ENCODE peak calls at places on chromosomes 4 and X, in five cellular contexts. V is A549, Z is HepG2, N is WTC11, E is endothelial cell of umbilical vein. R is an unnamed sample.

GRCh38 chr4:100430441-100430840 is 87.4 kb downstream of the EMCN start:
- DNase-seq in N (no peak), V (no peak), E (peak; percentile 45), Z (no peak), R (no peak)

GRCh38 chr4:26061248-26061986 is 147.4 kb downstream of the SMIM20 start:
- DNase-seq in Z (peak; percentile 6), E (no peak), N (peak; percentile 57), V (peak; percentile 56), R (peak; percentile 25)

GRCh38 chrX:55738969-55739368 is 21.4 kb downstream of the RRAGB start:
- DNase-seq in V (no peak), Z (no peak), E (no peak), N (peak; percentile 10), R (no peak)

GRCh38 chr4:182968917-182969650 is 51.9 kb upstream of the DCTD start:
- DNase-seq in V (no peak), Z (no peak), N (no peak), E (no peak), R (no peak)

GRCh38 chr4:4673070-4673469 is 131.2 kb upstream of the STX18 start:
- DNase-seq in E (peak; percentile 28), Z (no peak), N (peak; percentile 100), V (peak; percentile 86), R (peak; percentile 98)

GRCh38 chr4:170089743-170090666 is at the start of gene AADAT:
- DNase-seq in Z (peak; percentile 81), E (peak; percentile 44), N (peak; percentile 87), V (peak; percentile 81), R (peak; percentile 89)

GRCh38 chrX:30144971-30145731 is 70.2 kb upstream of the MAGEB2 start:
- DNase-seq in Z (no peak), E (no peak), V (no peak), N (no peak), R (no peak)

GRCh38 chr4:90357117-90357710 is 230.0 kb downstream of the CCSER1 start:
- DNase-seq in Z (peak; percentile 45), V (peak; percentile 71), N (no peak), E (peak; percentile 71), R (no peak)

GRCh38 chr4:183173580-183174526 is 74.8 kb downstream of the WWC2 start:
- DNase-seq in Z (no peak), N (peak; percentile 39), V (no peak), E (peak; percentile 26), R (no peak)

GRCh38 chr4:91058345-91058744 is 931.2 kb downstream of the CCSER1 start:
- DNase-seq in V (no peak), N (no peak), E (no peak), Z (no peak), R (no peak)

GRCh38 chr4:38177035-38177791 is 217.0 kb downstream of the PTTG2 start:
- DNase-seq in Z (no peak), E (peak; percentile 48), V (no peak), N (no peak), R (no peak)
- TF ChIP-seq JUN in Z (no peak), E (no peak), V (no peak), N (no peak), R (no peak)

GRCh38 chr4:153292897-153293674 is 51.4 kb upstream of the MND1 start:
- DNase-seq in Z (no peak), V (no peak), N (no peak), E (no peak), R (no peak)

GRCh38 chr4:153295131-153295755 is 49.2 kb upstream of the MND1 start:
- DNase-seq in Z (no peak), V (no peak), E (no peak), N (peak; percentile 18), R (no peak)

GRCh38 chr4:153294631-153295030 is 49.9 kb upstream of the MND1 start:
- DNase-seq in E (no peak), N (no peak), Z (no peak), V (no peak), R (no peak)

GRCh38 chr4:153291562-153291961 is 52.9 kb upstream of the MND1 start:
- DNase-seq in V (no peak), N (no peak), Z (no peak), E (no peak), R (no peak)

DNA sequence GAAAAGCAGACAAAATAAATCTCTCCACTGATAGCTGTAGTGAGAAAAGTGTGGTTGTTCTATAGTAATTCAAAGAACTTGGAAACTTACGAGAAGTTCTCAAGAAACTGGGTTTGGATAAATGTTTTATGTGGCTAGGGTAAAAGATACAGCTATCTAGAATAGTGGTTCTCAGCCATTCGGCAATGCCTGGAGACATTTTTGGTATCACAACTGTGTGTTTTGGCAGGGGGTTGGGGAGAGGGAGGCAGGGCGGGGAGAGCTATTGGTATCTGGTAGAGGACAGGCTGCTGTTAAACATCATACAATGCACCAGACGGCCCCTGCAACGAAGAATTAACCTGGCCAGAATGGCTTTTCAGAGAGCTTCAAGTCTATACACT is 50.8 kb upstream of the MND1 start:
- DNase-seq in E (no peak), Z (no peak), V (no peak), N (no peak), R (no peak)
- TF ChIP-seq JUN in E (no peak), Z (no peak), V (no peak), N (no peak), R (no peak)

DNA sequence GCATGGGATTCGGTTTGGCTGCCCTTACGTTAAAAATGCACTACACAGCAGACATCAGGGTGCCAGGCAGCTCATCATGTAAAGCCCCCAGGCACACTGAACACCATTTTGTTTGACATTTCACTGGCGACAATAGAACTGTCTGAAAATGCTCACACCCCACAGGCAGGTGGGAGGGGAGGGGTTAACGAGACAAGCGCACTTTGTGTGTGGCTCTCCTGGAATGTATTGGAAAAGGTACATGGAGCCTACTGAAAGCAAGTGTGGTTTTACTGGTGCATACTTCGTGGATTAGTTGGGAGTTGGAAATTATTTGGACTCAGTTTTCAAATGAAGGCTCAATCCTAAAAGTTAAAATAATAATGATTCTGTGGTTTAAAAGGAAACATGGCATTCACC is 31.6 kb upstream of the PPARGC1A start:
- DNase-seq in N (no peak), E (no peak), Z (no peak), V (no peak), R (no peak)
- TF ChIP-seq JUN in N (no peak), E (no peak), Z (no peak), V (no peak), R (no peak)

GRCh38 chrX:103538728-103539127 is 19.4 kb upstream of the RAB40A start:
- DNase-seq in E (no peak), Z (no peak), V (no peak), N (no peak), R (no peak)
- TF ChIP-seq JUN in E (no peak), Z (no peak), V (no peak), N (no peak), R (no peak)

GRCh38 chrX:10415704-10416001 is 204.7 kb downstream of the MID1 start:
- DNase-seq in Z (no peak), E (no peak), V (no peak), N (no peak), R (no peak)

GRCh38 chrX:10416424-10416823 is 204.0 kb downstream of the MID1 start:
- DNase-seq in E (no peak), N (no peak), V (no peak), Z (no peak), R (no peak)

GRCh38 chrX:10414106-10414824 is 206.1 kb downstream of the MID1 start:
- DNase-seq in V (no peak), Z (no peak), E (no peak), N (no peak), R (no peak)

GRCh38 chrX:10414872-10415703 is 205.3 kb downstream of the MID1 start:
- DNase-seq in E (no peak), N (no peak), Z (no peak), V (no peak), R (no peak)
- TF ChIP-seq JUN in E (no peak), N (no peak), Z (no peak), V (no peak), R (no peak)

R was measured in H1.